ENCODE peak calls at places on chromosomes 7 and 10, in ten cellular contexts. R is WTC11, N is A549, K is astrocyte of the spinal cord, C is MCF 10A, L is brain microvascular endothelial cell, E is B cell, G is dorsolateral prefrontal cortex, I is psoas muscle, B is GM10248. S is an unnamed sample.

GRCh38 chr7:151626422-151627115 is 106.9 kb upstream of the RHEB start:
- DNase-seq in R (peak; percentile 57), N (peak; percentile 76), K (peak; percentile 35), C (peak; percentile 70), L (no peak), E (peak; percentile 40), G (no peak), I (peak; percentile 30), B (no peak), S (no peak)

GRCh38 chr10:117461766-117462423 is 80.7 kb upstream of the EMX2 start:
- DNase-seq in R (no peak), N (peak; percentile 77), K (peak; percentile 85), C (peak; percentile 91), L (peak; percentile 11), E (no peak), G (no peak), I (peak; percentile 65), B (no peak), S (no peak)

GRCh38 chr7:2488272-2488645 is 12.1 kb upstream of the GRIFIN start:
- DNase-seq in R (no peak), N (no peak), K (no peak), C (no peak), L (no peak), E (no peak), G (no peak), I (peak; percentile 80), B (no peak), S (no peak)

GRCh38 chr7:32809871-32810270 is 81.7 kb downstream of the KBTBD2 start:
- DNase-seq in R (no peak), N (no peak), K (no peak), C (no peak), L (no peak), E (no peak), G (no peak), I (no peak), B (no peak), S (no peak)

GRCh38 chr7:117458977-117459583 is 20.7 kb upstream of the CFTR start:
- DNase-seq in R (no peak), N (peak; percentile 17), K (peak; percentile 35), C (peak; percentile 35), L (no peak), E (no peak), G (no peak), I (no peak), B (peak; percentile 22), S (peak; percentile 23)

GRCh38 chr10:103888113-103888841 is 29.7 kb downstream of the STN1 start:
- DNase-seq in R (no peak), N (peak; percentile 77), K (peak; percentile 95), C (peak; percentile 95), L (peak; percentile 84), E (peak; percentile 53), G (no peak), I (peak; percentile 75), B (peak; percentile 53), S (peak; percentile 59)

GRCh38 chr10:129161184-129161583 is 305.9 kb upstream of the MGMT start:
- DNase-seq in R (peak; percentile 58), N (no peak), K (peak; percentile 1), C (peak; percentile 85), L (peak; percentile 64), E (no peak), G (no peak), I (no peak), B (no peak), S (no peak)

GRCh38 chr10:126242352-126243260 is 145.7 kb downstream of the ADAM12 start:
- DNase-seq in R (no peak), N (no peak), K (peak; percentile 88), C (no peak), L (peak; percentile 80), E (no peak), G (peak; percentile 80), I (no peak), B (no peak), S (no peak)

GRCh38 chr7:152512711-152513110 is 76.9 kb upstream of the KMT2C start:
- DNase-seq in R (no peak), N (no peak), K (no peak), C (peak; percentile 14), L (no peak), E (peak; percentile 24), G (no peak), I (no peak), B (no peak), S (peak; percentile 47)

GRCh38 chr10:89793649-89794254 is 92.4 kb downstream of the KIF20B start:
- DNase-seq in R (no peak), N (peak; percentile 65), K (peak; percentile 79), C (peak; percentile 81), L (peak; percentile 59), E (peak; percentile 78), G (no peak), I (no peak), B (peak; percentile 60), S (peak; percentile 60)

GRCh38 chr10:124481717-124482116 is 20.1 kb downstream of the LHPP start:
- DNase-seq in R (no peak), N (no peak), K (no peak), C (no peak), L (no peak), E (no peak), G (no peak), I (no peak), B (no peak), S (no peak)

GRCh38 chr10:71860243-71861029 is 9.4 kb upstream of the PSAP start:
- DNase-seq in R (peak; percentile 71), N (peak; percentile 99), K (peak; percentile 100), C (peak; percentile 98), L (peak; percentile 100), E (no peak), G (peak; percentile 95), I (peak; percentile 96), B (peak; percentile 58), S (no peak)

GRCh38 chr10:88178758-88179157 is 315.3 kb downstream of the PTEN start:
- DNase-seq in R (no peak), N (no peak), K (no peak), C (no peak), L (no peak), E (no peak), G (no peak), I (no peak), B (no peak), S (no peak)

GRCh38 chr7:149289856-149290255 is 27.9 kb downstream of the ZNF783 start:
- DNase-seq in R (no peak), N (no peak), K (no peak), C (no peak), L (no peak), E (no peak), G (no peak), I (no peak), B (no peak), S (no peak)

GRCh38 chr10:89144836-89145235 is 62.3 kb downstream of the CH25H start:
- DNase-seq in R (no peak), N (no peak), K (no peak), C (no peak), L (no peak), E (no peak), G (no peak), I (no peak), B (no peak), S (no peak)

GRCh38 chr10:69139961-69140360 is 16.0 kb downstream of the VPS26A start:
- DNase-seq in R (no peak), N (no peak), K (no peak), C (no peak), L (no peak), E (no peak), G (no peak), I (no peak), B (no peak), S (no peak)

GRCh38 chr10:69145329-69145728 is 21.4 kb downstream of the VPS26A start:
- DNase-seq in R (no peak), N (no peak), K (no peak), C (no peak), L (no peak), E (no peak), G (no peak), I (no peak), B (no peak), S (no peak)

GRCh38 chr10:69142983-69143382 is 19.0 kb downstream of the VPS26A start:
- DNase-seq in R (no peak), N (no peak), K (no peak), C (no peak), L (no peak), E (no peak), G (no peak), I (no peak), B (no peak), S (no peak)

GRCh38 chr10:69145864-69146263 is 21.9 kb downstream of the VPS26A start:
- DNase-seq in R (no peak), N (no peak), K (no peak), C (no peak), L (no peak), E (no peak), G (no peak), I (no peak), B (no peak), S (no peak)

DNA sequence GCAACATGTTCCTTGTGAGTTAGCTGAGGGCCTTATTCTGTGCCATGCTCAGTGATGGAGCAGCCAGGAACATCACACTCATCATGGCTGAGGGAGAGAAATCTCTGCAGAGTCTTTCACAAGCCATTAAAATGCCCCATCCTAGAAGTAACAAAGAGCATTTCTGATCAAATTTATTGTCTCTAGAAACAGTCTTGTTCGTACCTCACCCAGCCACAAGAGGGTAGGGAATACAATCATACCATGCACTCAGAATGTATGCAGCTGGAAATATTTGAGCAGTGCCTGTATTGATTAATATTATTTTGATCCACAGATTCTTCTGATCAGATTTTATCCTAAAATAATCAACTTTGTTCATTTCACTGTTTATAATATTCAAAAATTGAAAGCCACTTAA is 17.3 kb downstream of the VPS26A start:
- DNase-seq in R (no peak), N (no peak), K (no peak), C (no peak), L (no peak), E (no peak), G (no peak), I (no peak), B (no peak), S (no peak)
- TF ChIP-seq CTCF in R (no peak), N (no peak), K (no peak), C (no peak), L (no peak), E (no peak), G (no peak), I (no peak), B (no peak), S (no peak)

GRCh38 chr7:140983802-140984201 is 30.9 kb downstream of the MRPS33 start:
- DNase-seq in R (no peak), N (peak; percentile 39), K (no peak), C (peak; percentile 47), L (no peak), E (peak; percentile 4), G (no peak), I (no peak), B (no peak), S (no peak)
- TF ChIP-seq CTCF in R (peak; percentile 52), N (peak; percentile 31), K (peak; percentile 14), C (peak; percentile 21), L (peak; percentile 16), E (no peak), G (no peak), I (no peak), B (no peak), S (peak; percentile 34)

GRCh38 chr10:61472090-61472674 is 19.0 kb upstream of the TMEM26 start:
- DNase-seq in R (no peak), N (no peak), K (no peak), C (no peak), L (no peak), E (no peak), G (no peak), I (no peak), B (no peak), S (no peak)
- TF ChIP-seq CTCF in R (no peak), N (no peak), K (no peak), C (no peak), L (no peak), E (no peak), G (no peak), I (no peak), B (no peak), S (no peak)

GRCh38 chr7:106392565-106392964 is 107.8 kb upstream of the NAMPT start:
- DNase-seq in R (no peak), N (no peak), K (no peak), C (no peak), L (no peak), E (no peak), G (no peak), I (no peak), B (no peak), S (no peak)
- TF ChIP-seq CTCF in R (no peak), N (no peak), K (no peak), C (no peak), L (no peak), E (no peak), G (no peak), I (no peak), B (no peak), S (no peak)